ENCODE peak calls at places on chromosomes 3 and 15, in four cellular contexts. One of them, this sample, is unnamed.

GRCh38 chr15:101189708-101190107 is 62.1 kb downstream of the CHSY1 start:
- DNase-seq in posterior cingulate gyrus: no peak
- DNase-seq in natural killer cell: no peak
- DNase-seq in kidney tubule cell: no peak
- DNase-seq in this sample: no peak

GRCh38 chr3:54215521-54215920 is 93.2 kb downstream of the CACNA2D3 start:
- DNase-seq in posterior cingulate gyrus: no peak
- DNase-seq in natural killer cell: no peak
- DNase-seq in kidney tubule cell: peak; percentile 52
- DNase-seq in this sample: no peak

GRCh38 chr3:125125822-125126245 is 70.0 kb upstream of the HEG1 start:
- DNase-seq in posterior cingulate gyrus: no peak
- DNase-seq in natural killer cell: no peak
- DNase-seq in kidney tubule cell: no peak
- DNase-seq in this sample: no peak

GRCh38 chr3:45618081-45618509 is 23.5 kb downstream of the LIMD1 start:
- DNase-seq in posterior cingulate gyrus: no peak
- DNase-seq in natural killer cell: no peak
- DNase-seq in kidney tubule cell: no peak
- DNase-seq in this sample: no peak

GRCh38 chr15:101712078-101712477 is 12.2 kb downstream of the TARS3 start:
- DNase-seq in posterior cingulate gyrus: no peak
- DNase-seq in natural killer cell: no peak
- DNase-seq in kidney tubule cell: no peak
- DNase-seq in this sample: no peak

GRCh38 chr15:66745530-66746230 is 43.6 kb downstream of the SMAD6 start:
- DNase-seq in posterior cingulate gyrus: no peak
- DNase-seq in natural killer cell: no peak
- DNase-seq in kidney tubule cell: no peak
- DNase-seq in this sample: no peak

GRCh38 chr3:190585771-190586630 is 72.1 kb downstream of the IL1RAP start:
- DNase-seq in posterior cingulate gyrus: no peak
- DNase-seq in natural killer cell: no peak
- DNase-seq in kidney tubule cell: peak; percentile 87
- DNase-seq in this sample: no peak

GRCh38 chr3:123344175-123344908 is 104.5 kb downstream of the ADCY5 start:
- DNase-seq in posterior cingulate gyrus: no peak
- DNase-seq in natural killer cell: no peak
- DNase-seq in kidney tubule cell: peak; percentile 40
- DNase-seq in this sample: no peak

GRCh38 chr3:178669758-178670157 is 133.5 kb downstream of the KCNMB2 start:
- DNase-seq in posterior cingulate gyrus: no peak
- DNase-seq in natural killer cell: no peak
- DNase-seq in kidney tubule cell: no peak
- DNase-seq in this sample: no peak

GRCh38 chr3:19190602-19191001 is 42.3 kb downstream of the KCNH8 start:
- DNase-seq in posterior cingulate gyrus: no peak
- DNase-seq in natural killer cell: no peak
- DNase-seq in kidney tubule cell: no peak
- DNase-seq in this sample: no peak